ENCODE peak calls at places on chromosomes 12 and 14, in five cellular contexts. One of them, this sample, is unnamed.

GRCh38 chr14:73059326-73059725 is 992 bp downstream of the RBM25 start:
- DNase-seq in omental fat pad: no peak
- DNase-seq in HFF-Myc: no peak
- DNase-seq in GM12865: peak
- DNase-seq in A172: no peak
- DNase-seq in this sample: no peak

GRCh38 chr14:21498540-21499526 is 12.3 kb downstream of the METTL3 start:
- DNase-seq in omental fat pad: no peak
- DNase-seq in HFF-Myc: peak
- DNase-seq in GM12865: peak
- DNase-seq in A172: no peak
- DNase-seq in this sample: no peak

GRCh38 chr12:981176-981828 is 9.7 kb upstream of the ERC1 start:
- DNase-seq in omental fat pad: no peak
- DNase-seq in HFF-Myc: no peak
- DNase-seq in GM12865: peak
- DNase-seq in A172: peak
- DNase-seq in this sample: no peak

GRCh38 chr12:1590083-1590979 is 4.0 kb downstream of the FBXL14 start:
- DNase-seq in omental fat pad: no peak
- DNase-seq in HFF-Myc: no peak
- DNase-seq in GM12865: no peak
- DNase-seq in A172: no peak
- DNase-seq in this sample: no peak

GRCh38 chr12:131444220-131445164 is 266.4 kb upstream of the SFSWAP start:
- DNase-seq in omental fat pad: no peak
- DNase-seq in HFF-Myc: no peak
- DNase-seq in GM12865: no peak
- DNase-seq in A172: no peak
- DNase-seq in this sample: no peak

GRCh38 chr12:67415473-67415872 is 146.3 kb downstream of the CAND1 start:
- DNase-seq in omental fat pad: no peak
- DNase-seq in HFF-Myc: no peak
- DNase-seq in GM12865: peak
- DNase-seq in A172: peak
- DNase-seq in this sample: no peak

GRCh38 chr14:92496458-92496857 is 17.1 kb upstream of the RIN3 start:
- DNase-seq in omental fat pad: no peak
- DNase-seq in HFF-Myc: no peak
- DNase-seq in GM12865: no peak
- DNase-seq in A172: no peak
- DNase-seq in this sample: no peak

GRCh38 chr12:59698599-59698998 is 102.8 kb downstream of the SLC16A7 start:
- DNase-seq in omental fat pad: no peak
- DNase-seq in HFF-Myc: no peak
- DNase-seq in GM12865: no peak
- DNase-seq in A172: no peak
- DNase-seq in this sample: no peak

GRCh38 chr14:23078692-23079116 is 16.2 kb downstream of the ACIN1 start:
- DNase-seq in omental fat pad: peak
- DNase-seq in HFF-Myc: no peak
- DNase-seq in GM12865: no peak
- DNase-seq in A172: peak
- DNase-seq in this sample: peak

GRCh38 chr14:22849212-22849819 is 12.9 kb downstream of the MMP14 start:
- DNase-seq in omental fat pad: peak
- DNase-seq in HFF-Myc: no peak
- DNase-seq in GM12865: no peak
- DNase-seq in A172: no peak
- DNase-seq in this sample: peak

GRCh38 chr12:20495997-20496396 is 127.7 kb downstream of the PDE3A start:
- DNase-seq in omental fat pad: no peak
- DNase-seq in HFF-Myc: no peak
- DNase-seq in GM12865: no peak
- DNase-seq in A172: no peak
- DNase-seq in this sample: no peak

GRCh38 chr12:51884676-51885229 is 3.1 kb upstream of the ANKRD33 start:
- DNase-seq in omental fat pad: no peak
- DNase-seq in HFF-Myc: no peak
- DNase-seq in GM12865: no peak
- DNase-seq in A172: peak
- DNase-seq in this sample: no peak

GRCh38 chr14:53571589-53571988 is 385.0 kb downstream of the BMP4 start:
- DNase-seq in omental fat pad: no peak
- DNase-seq in HFF-Myc: peak
- DNase-seq in GM12865: no peak
- DNase-seq in A172: no peak
- DNase-seq in this sample: no peak

GRCh38 chr12:27911397-27911796 is 61.1 kb downstream of the PTHLH start:
- DNase-seq in omental fat pad: no peak
- DNase-seq in HFF-Myc: no peak
- DNase-seq in GM12865: no peak
- DNase-seq in A172: no peak
- DNase-seq in this sample: no peak

GRCh38 chr14:74988131-74988530 is 14.6 kb upstream of the EIF2B2 start:
- DNase-seq in omental fat pad: no peak
- DNase-seq in HFF-Myc: peak
- DNase-seq in GM12865: no peak
- DNase-seq in A172: peak
- DNase-seq in this sample: no peak

GRCh38 chr12:52847335-52848102 is 1.3 kb downstream of the KRT78 start:
- DNase-seq in omental fat pad: no peak
- DNase-seq in HFF-Myc: no peak
- DNase-seq in GM12865: no peak
- DNase-seq in A172: peak
- DNase-seq in this sample: no peak

GRCh38 chr14:75003250-75004027 is 718 bp downstream of the EIF2B2 start:
- DNase-seq in omental fat pad: no peak
- DNase-seq in HFF-Myc: no peak
- DNase-seq in GM12865: no peak
- DNase-seq in A172: no peak
- DNase-seq in this sample: no peak

GRCh38 chr14:70655110-70655826 is 13.6 kb downstream of the TTC9 start:
- DNase-seq in omental fat pad: no peak
- DNase-seq in HFF-Myc: no peak
- DNase-seq in GM12865: peak
- DNase-seq in A172: no peak
- DNase-seq in this sample: no peak

GRCh38 chr12:76646366-76646765 is 86.8 kb upstream of the OSBPL8 start:
- DNase-seq in omental fat pad: no peak
- DNase-seq in HFF-Myc: no peak
- DNase-seq in GM12865: no peak
- DNase-seq in A172: no peak
- DNase-seq in this sample: no peak

GRCh38 chr14:95597784-95598204 is 62.9 kb downstream of the GLRX5 start:
- DNase-seq in omental fat pad: no peak
- DNase-seq in HFF-Myc: peak
- DNase-seq in GM12865: peak
- DNase-seq in A172: no peak
- DNase-seq in this sample: no peak

GRCh38 chr14:58563981-58564380 is 73.8 kb upstream of the DACT1 start:
- DNase-seq in omental fat pad: no peak
- DNase-seq in HFF-Myc: no peak
- DNase-seq in GM12865: no peak
- DNase-seq in A172: no peak
- DNase-seq in this sample: no peak

GRCh38 chr12:5173511-5174011 is 129.9 kb downstream of the KCNA5 start:
- DNase-seq in omental fat pad: no peak
- DNase-seq in HFF-Myc: no peak
- DNase-seq in GM12865: no peak
- DNase-seq in A172: peak
- DNase-seq in this sample: no peak

GRCh38 chr12:109732321-109733305 is 19.0 kb downstream of the FAM222A start:
- DNase-seq in omental fat pad: no peak
- DNase-seq in HFF-Myc: no peak
- DNase-seq in GM12865: no peak
- DNase-seq in A172: no peak
- DNase-seq in this sample: peak

GRCh38 chr14:105982664-105983063 is 456.3 kb downstream of the TMEM121 start:
- DNase-seq in omental fat pad: no peak
- DNase-seq in HFF-Myc: no peak
- DNase-seq in GM12865: no peak
- DNase-seq in A172: no peak
- DNase-seq in this sample: no peak

GRCh38 chr14:39492267-39492666 is 60.0 kb upstream of the FBXO33 start:
- DNase-seq in omental fat pad: no peak
- DNase-seq in HFF-Myc: no peak
- DNase-seq in GM12865: no peak
- DNase-seq in A172: peak
- DNase-seq in this sample: no peak